ENCODE peak calls at places on chromosomes 13 and 19, in nine cellular contexts. Z, A, M, P, L, W, D, J and C are unnamed samples.

GRCh38 chr13:97945342-97945741 is 8.1 kb upstream of the IPO5 start:
- DNase-seq in A (no peak), P (no peak), L (no peak), W (no peak), J (peak; percentile 22), Z (no peak), M (no peak), D (no peak), C (no peak)

GRCh38 chr19:18723871-18724377 is 40.4 kb downstream of the CRTC1 start:
- DNase-seq in L (no peak), A (no peak), M (peak; percentile 62), Z (no peak), J (no peak), P (peak; percentile 33), W (no peak), D (no peak), C (no peak)

GRCh38 chr13:70769771-70770326 is 661.6 kb upstream of the KLHL1 start:
- DNase-seq in L (no peak), D (no peak), P (no peak), J (no peak), Z (no peak), A (no peak), M (no peak), W (no peak), C (no peak)

GRCh38 chr19:4589579-4590410 is 30.3 kb upstream of the SEMA6B start:
- DNase-seq in Z (no peak), P (no peak), W (no peak), D (no peak), A (no peak), L (no peak), J (peak; percentile 20), M (no peak), C (no peak)

GRCh38 chr19:31280266-31281006 is 68.8 kb downstream of the TSHZ3 start:
- DNase-seq in W (no peak), M (no peak), A (peak; percentile 6), J (no peak), D (no peak), P (no peak), L (no peak), Z (no peak), C (no peak)

GRCh38 chr13:50310734-50311133 is 295.5 kb downstream of the KCNRG start:
- DNase-seq in A (no peak), M (no peak), Z (no peak), J (no peak), L (no peak), P (no peak), W (no peak), D (no peak), C (no peak)

GRCh38 chr19:11152318-11153062 is 3.1 kb downstream of the SPC24 start:
- DNase-seq in W (no peak), Z (no peak), P (no peak), L (no peak), A (peak; percentile 64), M (no peak), D (peak; percentile 87), J (peak; percentile 64), C (no peak)

GRCh38 chr19:37227996-37228395 is 10.0 kb downstream of the ZNF383 start:
- DNase-seq in M (peak; percentile 7), P (no peak), L (no peak), W (peak; percentile 6), J (no peak), Z (no peak), A (no peak), D (no peak), C (no peak)

GRCh38 chr19:7397687-7398086 is 49.0 kb downstream of the ARHGEF18 start:
- DNase-seq in A (no peak), J (peak; percentile 96), P (no peak), L (no peak), Z (no peak), D (no peak), M (no peak), W (no peak), C (no peak)

GRCh38 chr19:17780781-17781180 is 14.2 kb upstream of the B3GNT3 start:
- DNase-seq in D (no peak), J (no peak), L (no peak), P (no peak), Z (no peak), M (no peak), A (no peak), W (no peak), C (no peak)

GRCh38 chr13:51479199-51479523 is 26.3 kb upstream of the INTS6 start:
- DNase-seq in W (no peak), L (no peak), M (no peak), J (peak; percentile 79), A (no peak), D (no peak), Z (no peak), P (no peak), C (no peak)

GRCh38 chr13:25988655-25989054 is 63.2 kb downstream of the SHISA2 start:
- DNase-seq in A (no peak), P (no peak), Z (no peak), D (no peak), J (no peak), L (no peak), W (no peak), M (no peak), C (no peak)

GRCh38 chr19:11197291-11198174 is at the start of gene KANK2:
- DNase-seq in Z (peak; percentile 55), A (peak; percentile 92), P (peak; percentile 75), D (peak; percentile 73), J (peak; percentile 71), M (peak; percentile 25), L (peak; percentile 80), W (peak; percentile 67), C (peak; percentile 69)

GRCh38 chr13:49021953-49022352 is 46.2 kb downstream of the FNDC3A start:
- DNase-seq in J (no peak), P (no peak), A (no peak), M (no peak), Z (no peak), L (no peak), D (no peak), W (no peak), C (no peak)